ENCODE peak calls at places on chromosome 4, in six cellular contexts. Y, K, L, A, S and G are unnamed samples.
A peak's percentile ranks its signal among the peaks of the same experiment; 100 is the strongest.

GRCh38 chr4:113446019-113446418 is 315.5 kb downstream of the CAMK2D start:
- DNase-seq in Y (peak; percentile 24), K (no peak), L (no peak), A (no peak), S (peak; percentile 67), G (no peak)

GRCh38 chr4:70940134-70940533 is 38.0 kb downstream of the MOB1B start:
- DNase-seq in Y (no peak), K (no peak), L (no peak), A (no peak), S (no peak), G (no peak)

GRCh38 chr4:169015237-169015636 is 5.2 kb upstream of the CBR4 start:
- DNase-seq in Y (no peak), K (no peak), L (peak; percentile 34), A (peak; percentile 68), S (no peak), G (peak; percentile 78)

GRCh38 chr4:73019462-73020047 is 50.0 kb downstream of the COX18 start:
- DNase-seq in Y (no peak), K (peak; percentile 44), L (no peak), A (peak; percentile 67), S (peak; percentile 63), G (peak; percentile 26)

GRCh38 chr4:167424338-167425256 is 190.3 kb upstream of the SPOCK3 start:
- DNase-seq in Y (no peak), K (no peak), L (no peak), A (peak; percentile 79), S (no peak), G (no peak)

GRCh38 chr4:99572527-99573240 is 1.9 kb upstream of the MTTP start:
- DNase-seq in Y (no peak), K (no peak), L (no peak), A (no peak), S (peak; percentile 67), G (no peak)

GRCh38 chr4:42995343-42995944 is 102.9 kb downstream of the GRXCR1 start:
- DNase-seq in Y (no peak), K (peak; percentile 38), L (no peak), A (peak; percentile 63), S (peak; percentile 35), G (peak; percentile 28)

GRCh38 chr4:5137226-5137625 is 85.9 kb downstream of the STK32B start:
- DNase-seq in Y (no peak), K (no peak), L (no peak), A (no peak), S (no peak), G (no peak)